ENCODE peak calls at places on chromosome 16, in six cellular contexts. K is H1, C is H9, U is IMR-90, Z is trophoblast cell, G is mesenchymal stem cell. E is an unnamed sample.

GRCh38 chr16:20875358-20875656 is 24.9 kb downstream of the DCUN1D3 start:
- DNase-seq in K (no peak), C (no peak), U (no peak), Z (no peak), G (no peak), E (no peak)

GRCh38 chr16:4677994-4678393 is 15.4 kb upstream of the NUDT16L1 start:
- DNase-seq in K (no peak), C (no peak), U (no peak), Z (no peak), G (no peak), E (no peak)

GRCh38 chr16:56120447-56121155 is 70.7 kb upstream of the GNAO1 start:
- DNase-seq in K (no peak), C (no peak), U (no peak), Z (no peak), G (no peak), E (no peak)

GRCh38 chr16:78996806-78997205 is 603.7 kb downstream of the MAF start:
- DNase-seq in K (no peak), C (no peak), U (no peak), Z (no peak), G (no peak), E (no peak)

GRCh38 chr16:82750078-82750477 is 123.3 kb downstream of the CDH13 start:
- DNase-seq in K (no peak), C (no peak), U (peak), Z (no peak), G (peak), E (no peak)

GRCh38 chr16:16092925-16093624 is 130.2 kb downstream of the ABCC6 start:
- DNase-seq in K (no peak), C (no peak), U (peak), Z (no peak), G (no peak), E (no peak)

GRCh38 chr16:81996664-81997529 is 14.4 kb downstream of the SDR42E1 start:
- DNase-seq in K (no peak), C (no peak), U (peak), Z (peak), G (peak), E (no peak)

GRCh38 chr16:77721752-77722314 is 481 bp upstream of the NUDT7 start:
- DNase-seq in K (no peak), C (no peak), U (no peak), Z (no peak), G (no peak), E (no peak)

GRCh38 chr16:88779406-88780099 is 5.5 kb downstream of the PIEZO1 start:
- DNase-seq in K (no peak), C (no peak), U (no peak), Z (no peak), G (no peak), E (no peak)
- H3K14ac ChIP-seq in K (no peak), C (no peak), U (no peak), Z (no peak), G (no peak), E (no peak)

DNA sequence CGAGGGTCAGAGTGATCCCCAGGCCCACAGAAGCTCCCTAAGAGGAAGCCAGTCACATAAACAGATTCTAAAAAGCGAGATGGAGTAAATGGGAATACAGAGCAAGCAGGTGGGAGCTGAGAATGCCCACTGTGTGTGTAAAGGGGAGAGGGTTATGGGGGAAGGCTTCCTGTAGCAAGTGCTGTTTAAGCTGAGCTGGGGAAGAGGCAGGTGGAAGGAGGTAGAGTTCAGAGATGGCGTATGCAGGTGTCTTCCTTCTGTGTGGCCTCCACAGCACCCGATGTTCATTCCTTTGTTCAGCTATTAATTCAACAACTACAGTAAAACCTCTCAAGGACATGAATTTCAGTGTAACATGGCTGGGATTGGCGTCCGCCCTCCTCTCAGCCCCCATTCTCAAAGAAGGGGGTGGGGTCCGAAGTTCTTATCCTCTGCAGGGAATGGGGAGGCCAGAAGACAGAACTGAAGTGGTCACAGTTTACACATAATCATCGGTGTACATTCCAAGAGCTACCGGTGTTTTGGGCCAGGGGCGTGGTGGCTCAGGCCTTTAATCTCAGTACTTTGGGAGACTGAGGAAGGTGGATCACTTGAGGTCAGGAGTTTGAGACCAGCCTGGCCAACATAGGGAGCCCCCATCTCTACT is 1.8 kb downstream of the EEF2K start:
- DNase-seq in K (no peak), C (no peak), U (no peak), Z (no peak), G (no peak), E (no peak)
- H3K9ac ChIP-seq in K (no peak), C (peak), U (peak), Z (no peak), G (peak), E (no peak)

GRCh38 chr16:66484453-66485213 is 57.5 kb downstream of the BEAN1 start:
- DNase-seq in K (no peak), C (peak), U (no peak), Z (no peak), G (no peak), E (no peak)
- H2AK5ac ChIP-seq in K (no peak), C (no peak), U (peak), Z (no peak), G (peak), E (peak)

GRCh38 chr16:88888778-88889387 is 22.4 kb upstream of the PABPN1L start:
- DNase-seq in K (no peak), C (no peak), U (no peak), Z (no peak), G (no peak), E (no peak)
- H3K14ac ChIP-seq in K (no peak), C (no peak), U (no peak), Z (no peak), G (no peak), E (no peak)

GRCh38 chr16:2469399-2470233 is 1.5 kb upstream of the NTN3 start:
- DNase-seq in K (no peak), C (no peak), U (no peak), Z (no peak), G (no peak), E (no peak)
- H3K9ac ChIP-seq in K (no peak), C (no peak), U (no peak), Z (no peak), G (no peak), E (peak)

GRCh38 chr16:57845115-57845514 is 42.8 kb upstream of the KIFC3 start:
- DNase-seq in K (no peak), C (no peak), U (no peak), Z (no peak), G (no peak), E (no peak)
- H2AK5ac ChIP-seq in K (peak), C (no peak), U (no peak), Z (no peak), G (peak), E (no peak)

GRCh38 chr16:24737916-24738594 is 8.6 kb downstream of the TNRC6A start:
- DNase-seq in K (no peak), C (no peak), U (no peak), Z (no peak), G (no peak), E (no peak)
- H3K14ac ChIP-seq in K (no peak), C (no peak), U (peak), Z (no peak), G (no peak), E (no peak)

GRCh38 chr16:57305159-57305811 is 20.8 kb upstream of the PLLP start:
- DNase-seq in K (no peak), C (no peak), U (no peak), Z (no peak), G (no peak), E (no peak)

GRCh38 chr16:57301126-57301817 is 16.8 kb upstream of the PLLP start:
- DNase-seq in K (no peak), C (no peak), U (no peak), Z (no peak), G (peak), E (no peak)

GRCh38 chr16:57303021-57303909 is 18.8 kb upstream of the PLLP start:
- DNase-seq in K (no peak), C (no peak), U (no peak), Z (no peak), G (no peak), E (no peak)

GRCh38 chr16:57304169-57305061 is 19.9 kb upstream of the PLLP start:
- DNase-seq in K (no peak), C (no peak), U (peak), Z (peak), G (peak), E (no peak)

DNA sequence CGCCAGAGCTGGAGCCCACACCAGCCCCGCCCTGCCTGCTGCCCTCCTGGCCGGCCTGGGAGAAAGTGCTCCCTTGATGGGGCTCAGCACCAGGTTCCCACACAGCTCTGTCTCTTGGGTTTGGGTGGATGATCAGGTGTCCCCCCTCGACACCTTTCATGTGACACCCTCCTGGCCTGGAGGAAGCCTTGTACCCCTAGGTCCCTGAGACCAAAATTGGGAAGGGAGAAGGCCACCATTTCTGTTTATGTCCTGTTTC is 19.4 kb upstream of the PLLP start:
- DNase-seq in K (no peak), C (no peak), U (no peak), Z (no peak), G (no peak), E (no peak)
- H3K9ac ChIP-seq in K (no peak), C (no peak), U (no peak), Z (no peak), G (no peak), E (no peak)

E was measured in neuronal stem cell.